ENCODE peak calls at places on chromosomes 16 and 17, in seven cellular contexts. K, Q, I, B, C, D and M are unnamed samples.

GRCh38 chr17:48175692-48176450 is 68.3 kb downstream of the SNX11 start:
- DNase-seq in K (peak), Q (no peak), I (no peak), B (no peak), C (no peak), D (no peak), M (no peak)

GRCh38 chr17:11948791-11949190 is 48.5 kb downstream of the ZNF18 start:
- DNase-seq in K (peak), Q (no peak), I (no peak), B (no peak), C (no peak), D (no peak), M (no peak)

GRCh38 chr16:14202697-14203096 is 131.6 kb downstream of the MRTFB start:
- DNase-seq in K (peak), Q (no peak), I (no peak), B (no peak), C (no peak), D (no peak), M (no peak)

GRCh38 chr17:44314524-44314868 is 6.1 kb downstream of the RUNDC3A start:
- DNase-seq in K (no peak), Q (no peak), I (no peak), B (no peak), C (no peak), D (no peak), M (no peak)

GRCh38 chr16:23324727-23325126 is 22.6 kb downstream of the SCNN1B start:
- DNase-seq in K (no peak), Q (no peak), I (peak), B (no peak), C (peak), D (no peak), M (no peak)

GRCh38 chr17:411416-412120 is 59.0 kb upstream of the RPH3AL start:
- DNase-seq in K (peak), Q (no peak), I (no peak), B (no peak), C (no peak), D (no peak), M (no peak)

GRCh38 chr17:1934901-1935300 is 90.2 kb downstream of the RTN4RL1 start:
- DNase-seq in K (no peak), Q (no peak), I (no peak), B (no peak), C (no peak), D (no peak), M (no peak)

GRCh38 chr16:68190745-68191510 is 45.0 kb downstream of the ESRP2 start:
- DNase-seq in K (peak), Q (no peak), I (no peak), B (no peak), C (no peak), D (no peak), M (no peak)

GRCh38 chr17:38325221-38325851 is 18.4 kb downstream of the GPR179 start:
- DNase-seq in K (no peak), Q (no peak), I (no peak), B (no peak), C (no peak), D (no peak), M (peak)

GRCh38 chr17:3897731-3898130 is 4.9 kb upstream of the CAMKK1 start:
- DNase-seq in K (no peak), Q (no peak), I (no peak), B (no peak), C (no peak), D (no peak), M (no peak)

GRCh38 chr17:2862197-2862596 is 66.0 kb downstream of the RAP1GAP2 start:
- DNase-seq in K (no peak), Q (no peak), I (no peak), B (no peak), C (no peak), D (no peak), M (no peak)

GRCh38 chr17:30829022-30829421 is 2.7 kb upstream of the ATAD5 start:
- DNase-seq in K (no peak), Q (no peak), I (no peak), B (no peak), C (no peak), D (no peak), M (no peak)

GRCh38 chr17:17119533-17119932 is 77.3 kb downstream of the MPRIP start:
- DNase-seq in K (peak), Q (peak), I (peak), B (no peak), C (peak), D (no peak), M (no peak)

GRCh38 chr17:2598166-2598565 is 4.7 kb downstream of the PAFAH1B1 start:
- DNase-seq in K (peak), Q (no peak), I (no peak), B (no peak), C (no peak), D (no peak), M (no peak)

GRCh38 chr17:45893725-45894021 is 681 bp upstream of the MAPT start:
- DNase-seq in K (no peak), Q (no peak), I (no peak), B (no peak), C (no peak), D (no peak), M (no peak)

GRCh38 chr16:87723224-87723619 is 42.6 kb downstream of the KLHDC4 start:
- DNase-seq in K (peak), Q (no peak), I (no peak), B (no peak), C (peak), D (no peak), M (no peak)

GRCh38 chr17:39196820-39197331 is 593 bp downstream of the CACNB1 start:
- DNase-seq in K (peak), Q (no peak), I (no peak), B (peak), C (no peak), D (no peak), M (no peak)

GRCh38 chr16:705748-706188 is at the start of gene FBXL16:
- DNase-seq in K (no peak), Q (no peak), I (no peak), B (no peak), C (no peak), D (no peak), M (no peak)

GRCh38 chr17:19542247-19542646 is 8.6 kb downstream of the SLC47A1 start:
- DNase-seq in K (no peak), Q (no peak), I (no peak), B (no peak), C (no peak), D (no peak), M (no peak)

GRCh38 chr16:80122155-80122554 is 418.6 kb upstream of the DYNLRB2 start:
- DNase-seq in K (peak), Q (no peak), I (peak), B (no peak), C (peak), D (no peak), M (no peak)

GRCh38 chr17:55496094-55496881 is 15.0 kb downstream of the SMIM36 start:
- DNase-seq in K (peak), Q (no peak), I (no peak), B (peak), C (peak), D (no peak), M (no peak)

GRCh38 chr17:76935331-76935730 is 67.1 kb downstream of the MGAT5B start:
- DNase-seq in K (peak), Q (no peak), I (no peak), B (no peak), C (no peak), D (no peak), M (no peak)

GRCh38 chr16:58110590-58111330 is 18.4 kb downstream of the CFAP20 start:
- DNase-seq in K (peak), Q (no peak), I (no peak), B (no peak), C (no peak), D (no peak), M (no peak)

GRCh38 chr17:77266891-77267341 is 126.1 kb downstream of the SEC14L1 start:
- DNase-seq in K (peak), Q (no peak), I (no peak), B (no peak), C (no peak), D (peak), M (no peak)

GRCh38 chr16:51592535-51592934 is 441.5 kb upstream of the SALL1 start:
- DNase-seq in K (no peak), Q (no peak), I (no peak), B (no peak), C (no peak), D (no peak), M (no peak)

GRCh38 chr17:17561408-17562144 is 29.9 kb downstream of the PEMT start:
- DNase-seq in K (no peak), Q (no peak), I (peak), B (no peak), C (peak), D (no peak), M (no peak)

GRCh38 chr16:28166394-28167208 is 45.2 kb downstream of the XPO6 start:
- DNase-seq in K (peak), Q (no peak), I (no peak), B (no peak), C (no peak), D (no peak), M (no peak)

GRCh38 chr16:57093845-57094564 is 1.6 kb downstream of the CPNE2 start:
- DNase-seq in K (no peak), Q (no peak), I (peak), B (no peak), C (no peak), D (no peak), M (no peak)

GRCh38 chr16:50268352-50268751 is 2.0 kb downstream of the ADCY7 start:
- DNase-seq in K (no peak), Q (no peak), I (no peak), B (no peak), C (no peak), D (no peak), M (no peak)

GRCh38 chr17:45388604-45389325 is 43.9 kb downstream of the ARHGAP27 start:
- DNase-seq in K (peak), Q (no peak), I (no peak), B (no peak), C (no peak), D (no peak), M (no peak)

GRCh38 chr17:1498233-1498632 is 5.7 kb upstream of the MYO1C start:
- DNase-seq in K (no peak), Q (no peak), I (no peak), B (no peak), C (no peak), D (no peak), M (no peak)

GRCh38 chr17:17365476-17366110 is 62.4 kb downstream of the NT5M start:
- DNase-seq in K (no peak), Q (no peak), I (no peak), B (no peak), C (no peak), D (no peak), M (no peak)